ENCODE peak calls at places on chromosomes 11 and 22, in six cellular contexts. U is neuronal stem cell; G is SJSA1; E is heart right ventricle; A is kidney; H is naive thymus-derived CD4-positive, alpha-beta T cell. D is an unnamed sample. For H3K9me3, the result is how much of the 10 kb centered on the place peaks cover.

GRCh38 chr22:41845380-41846267 is 12.7 kb downstream of the SREBF2 start:
- DNase-seq in H (no peak), E (no peak), U (no peak), G (no peak), A (no peak), D (no peak)

GRCh38 chr22:46290121-46290842 is 6.4 kb upstream of the GTSE1 start:
- DNase-seq in A (no peak), G (no peak), E (peak), U (no peak), H (no peak), D (no peak)

GRCh38 chr11:47109882-47110281 is 66.8 kb downstream of the ARFGAP2 start:
- DNase-seq in H (no peak), E (no peak), A (no peak), G (no peak), U (no peak), D (no peak)

GRCh38 chr22:28547132-28547842 is 132.4 kb downstream of the TTC28 start:
- DNase-seq in G (no peak), H (no peak), E (no peak), A (no peak), U (no peak), D (no peak)

GRCh38 chr22:33332538-33332937 is 274.4 kb upstream of the SYN3 start:
- DNase-seq in E (peak), U (no peak), H (no peak), G (no peak), A (no peak), D (no peak)

GRCh38 chr22:21951931-21952465 is 650 bp downstream of the PPM1F start:
- DNase-seq in A (no peak), H (peak), E (no peak), G (no peak), U (no peak), D (peak)

GRCh38 chr22:19849800-19850481 is 4.7 kb downstream of the GNB1L start:
- DNase-seq in H (no peak), E (no peak), G (no peak), A (peak), U (no peak), D (peak)

GRCh38 chr11:35412285-35412684 is 7.1 kb downstream of the SLC1A2 start:
- DNase-seq in G (no peak), A (no peak), H (no peak), U (no peak), E (no peak), D (no peak)

GRCh38 chr11:69637956-69638871 is 2.7 kb upstream of the CCND1 start:
- DNase-seq in E (peak), G (peak), H (no peak), U (peak), A (peak), D (no peak)

GRCh38 chr22:30245985-30246901 is at the start of gene LIF:
- DNase-seq in A (no peak), U (no peak), H (peak), G (no peak), E (no peak), D (no peak)

GRCh38 chr22:19879248-19879575 is 24.5 kb upstream of the GNB1L start:
- DNase-seq in U (no peak), E (no peak), H (no peak), A (peak), G (no peak), D (no peak)

GRCh38 chr11:65427691-65428577 is 5.3 kb downstream of the NEAT1 start:
- DNase-seq in G (peak), E (no peak), A (peak), U (no peak), H (no peak), D (peak)

GRCh38 chr11:30143098-30143705 is 87.6 kb upstream of the FSHB start:
- DNase-seq in E (no peak), G (peak), A (no peak), H (no peak), U (peak), D (no peak)

GRCh38 chr11:74018331-74019005 is 9.6 kb upstream of the UCP3 start:
- DNase-seq in A (peak), U (no peak), H (no peak), G (no peak), E (peak), D (peak)

GRCh38 chr22:17810570-17811116 is 36.4 kb upstream of the BID start:
- DNase-seq in A (no peak), E (no peak), H (no peak), G (no peak), U (no peak), D (no peak)

GRCh38 chr11:34275486-34275885 is 82.3 kb downstream of the ABTB2 start:
- DNase-seq in E (no peak), G (no peak), U (no peak), A (no peak), H (no peak), D (no peak)

GRCh38 chr22:23137905-23138520 is 3.8 kb downstream of the RSPH14 start:
- DNase-seq in H (peak), G (no peak), E (peak), A (no peak), U (no peak), D (no peak)

DNA sequence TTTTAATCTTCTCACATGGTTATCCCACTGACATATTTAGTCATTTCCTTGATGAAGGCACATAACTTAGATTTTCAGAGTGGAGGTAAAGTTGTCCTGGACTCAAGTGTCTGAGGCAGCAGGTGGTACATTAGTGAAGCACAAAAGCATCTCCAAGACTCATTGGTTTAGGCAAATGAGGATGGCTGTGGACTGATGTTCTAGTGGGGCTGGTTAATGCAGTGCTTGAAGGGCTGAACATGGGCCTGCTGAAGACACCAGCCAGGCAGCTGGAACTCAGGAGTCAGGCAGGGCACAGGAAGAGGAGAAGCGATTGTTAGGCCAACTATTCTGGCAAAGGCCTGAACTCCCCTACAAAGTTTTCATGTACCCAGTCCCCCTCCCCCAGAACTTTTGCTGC is 76.3 kb upstream of the SESN3 start:
- DNase-seq in G (no peak), H (no peak), E (no peak), U (no peak), A (no peak), D (no peak)
- H3K9me3 ChIP-seq in G (under half), H (under half), E (under half), U (under half), A (under half), D (under half)

DNA sequence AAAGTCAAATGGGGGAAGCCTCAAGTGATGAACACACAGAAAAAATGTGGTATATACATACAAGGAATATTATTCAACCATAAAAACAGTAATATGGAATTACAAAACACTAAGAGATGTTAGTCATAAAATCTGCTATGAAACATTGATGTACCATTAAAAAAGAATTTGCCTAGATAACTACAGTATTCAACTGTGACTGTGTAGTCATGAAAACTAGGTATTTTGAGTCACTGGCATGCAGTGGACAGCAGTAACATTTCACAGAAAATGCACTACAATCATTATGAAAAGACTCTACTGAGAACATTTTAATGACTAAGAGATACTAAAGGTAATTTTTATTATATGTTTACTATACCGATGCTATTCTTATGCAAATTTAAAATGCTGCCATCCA is 11.7 kb downstream of the ZNF195 start:
- DNase-seq in U (no peak), A (no peak), H (no peak), E (no peak), G (no peak), D (no peak)
- H3K9me3 ChIP-seq in U (half or more), A (under half), H (under half), E (under half), G (under half), D (under half)

DNA sequence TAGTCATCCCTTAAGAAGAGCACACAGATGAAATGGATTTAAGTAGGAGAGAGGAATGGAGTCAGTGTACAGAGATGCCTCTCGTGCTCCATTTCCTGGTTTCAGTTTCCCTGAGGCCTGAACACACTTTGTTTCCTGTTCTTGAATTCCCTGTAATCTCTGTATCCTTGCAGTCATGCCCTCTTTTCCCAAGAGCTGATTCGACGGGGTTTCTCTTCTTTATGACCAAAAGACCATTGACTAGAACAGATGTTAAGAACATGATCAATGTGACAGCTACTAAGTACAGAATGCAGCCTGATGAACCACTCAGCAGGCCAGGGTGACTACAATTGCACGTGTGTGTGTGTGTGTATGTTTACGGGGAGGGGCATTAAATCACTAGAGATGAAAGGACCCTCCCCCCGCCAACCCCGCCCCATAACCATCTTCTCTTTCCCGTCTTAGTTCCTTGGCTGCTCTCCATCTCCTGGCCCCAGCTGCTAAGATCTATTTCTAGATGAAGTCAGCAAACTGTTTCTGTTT is 26.2 kb downstream of the SLC22A6 start:
- DNase-seq in G (no peak), E (peak), H (no peak), A (no peak), U (no peak), D (peak)
- H3K9me3 ChIP-seq in G (under half), E (under half), H (under half), A (under half), U (under half), D (under half)

GRCh38 chr11:55342901-55343300 is at the start of gene OR4A16:
- DNase-seq in E (no peak), A (no peak), G (no peak), H (no peak), U (no peak), D (no peak)

DNA sequence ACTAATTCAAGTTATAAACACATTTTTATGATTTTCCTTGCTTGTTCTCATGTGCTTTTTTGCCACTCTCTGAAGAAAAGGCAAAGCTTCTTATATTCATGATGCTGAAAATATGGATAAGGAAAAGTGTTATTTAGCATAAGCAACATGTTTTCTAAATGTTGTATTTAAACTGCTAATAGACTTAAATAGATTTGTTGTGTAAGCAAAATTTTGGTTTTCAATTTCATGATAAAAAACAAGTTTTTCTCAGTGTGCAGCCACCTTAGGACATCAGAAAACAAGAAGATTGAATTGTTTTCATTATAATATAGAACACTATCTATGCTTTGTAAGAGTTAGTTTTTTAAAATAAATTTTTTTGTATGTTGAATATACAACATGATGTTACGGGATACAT is 2.3 kb downstream of the OR4A16 start:
- DNase-seq in U (no peak), H (no peak), A (no peak), E (no peak), G (no peak), D (no peak)
- H3K9me3 ChIP-seq in U (under half), H (under half), A (under half), E (under half), G (under half), D (under half)

GRCh38 chr11:133530501-133530835 is 1.8 kb downstream of the OPCML start:
- DNase-seq in U (no peak), E (no peak), A (no peak), G (no peak), H (no peak), D (no peak)
- H3K9me3 ChIP-seq in U (under half), E (under half), A (under half), G (under half), H (under half), D (under half)

D was measured in prostate gland.